ENCODE peak calls at places on chromosomes 4 and X, in six cellular contexts. One of them, this sample, is unnamed.

GRCh38 chrX:15564981-15565579 is 35.7 kb downstream of the ACE2 start:
- DNase-seq in upper lobe of right lung: peak
- DNase-seq in amniotic epithelial cell: peak
- DNase-seq in activated CD8-positive, alpha-beta T cell treated with anti-CD3 and anti-CD28 coated beads, Interleukin-2, amount 10 ng/mL, durations not matched to agents 7 days and 5 days: peak
- DNase-seq in OCI-LY7: peak
- DNase-seq in sciatic nerve: peak
- DNase-seq in this sample: peak

GRCh38 chrX:115234220-115234557 is 293 bp upstream of the LRCH2 start:
- DNase-seq in upper lobe of right lung: no peak
- DNase-seq in amniotic epithelial cell: peak
- DNase-seq in activated CD8-positive, alpha-beta T cell treated with anti-CD3 and anti-CD28 coated beads, Interleukin-2, amount 10 ng/mL, durations not matched to agents 7 days and 5 days: no peak
- DNase-seq in OCI-LY7: no peak
- DNase-seq in sciatic nerve: no peak
- DNase-seq in this sample: no peak

GRCh38 chr4:108877821-108878220 is 115.0 kb upstream of the ETNPPL start:
- DNase-seq in upper lobe of right lung: no peak
- DNase-seq in amniotic epithelial cell: no peak
- DNase-seq in activated CD8-positive, alpha-beta T cell treated with anti-CD3 and anti-CD28 coated beads, Interleukin-2, amount 10 ng/mL, durations not matched to agents 7 days and 5 days: no peak
- DNase-seq in OCI-LY7: no peak
- DNase-seq in sciatic nerve: no peak
- DNase-seq in this sample: no peak

GRCh38 chr4:28277931-28278330 is 1417.3 kb downstream of the STIM2 start:
- DNase-seq in upper lobe of right lung: no peak
- DNase-seq in amniotic epithelial cell: no peak
- DNase-seq in activated CD8-positive, alpha-beta T cell treated with anti-CD3 and anti-CD28 coated beads, Interleukin-2, amount 10 ng/mL, durations not matched to agents 7 days and 5 days: no peak
- DNase-seq in OCI-LY7: no peak
- DNase-seq in sciatic nerve: no peak
- DNase-seq in this sample: no peak

GRCh38 chr4:165464813-165465381 is 86.1 kb downstream of the CPE start:
- DNase-seq in upper lobe of right lung: no peak
- DNase-seq in amniotic epithelial cell: peak
- DNase-seq in activated CD8-positive, alpha-beta T cell treated with anti-CD3 and anti-CD28 coated beads, Interleukin-2, amount 10 ng/mL, durations not matched to agents 7 days and 5 days: peak
- DNase-seq in OCI-LY7: peak
- DNase-seq in sciatic nerve: no peak
- DNase-seq in this sample: peak

GRCh38 chrX:14697453-14697852 is 168.1 kb downstream of the GLRA2 start:
- DNase-seq in upper lobe of right lung: no peak
- DNase-seq in amniotic epithelial cell: peak
- DNase-seq in activated CD8-positive, alpha-beta T cell treated with anti-CD3 and anti-CD28 coated beads, Interleukin-2, amount 10 ng/mL, durations not matched to agents 7 days and 5 days: peak
- DNase-seq in OCI-LY7: peak
- DNase-seq in sciatic nerve: no peak
- DNase-seq in this sample: peak

GRCh38 chrX:118116308-118117068 is at the start of gene KLHL13:
- DNase-seq in upper lobe of right lung: peak
- DNase-seq in amniotic epithelial cell: no peak
- DNase-seq in activated CD8-positive, alpha-beta T cell treated with anti-CD3 and anti-CD28 coated beads, Interleukin-2, amount 10 ng/mL, durations not matched to agents 7 days and 5 days: peak
- DNase-seq in OCI-LY7: no peak
- DNase-seq in sciatic nerve: peak
- DNase-seq in this sample: peak

GRCh38 chrX:119427795-119428185 is 28.7 kb downstream of the SLC25A43 start:
- DNase-seq in upper lobe of right lung: no peak
- DNase-seq in amniotic epithelial cell: no peak
- DNase-seq in activated CD8-positive, alpha-beta T cell treated with anti-CD3 and anti-CD28 coated beads, Interleukin-2, amount 10 ng/mL, durations not matched to agents 7 days and 5 days: no peak
- DNase-seq in OCI-LY7: no peak
- DNase-seq in sciatic nerve: no peak
- DNase-seq in this sample: no peak

GRCh38 chr4:141207971-141208370 is 12.7 kb upstream of the ZNF330 start:
- DNase-seq in upper lobe of right lung: no peak
- DNase-seq in amniotic epithelial cell: no peak
- DNase-seq in activated CD8-positive, alpha-beta T cell treated with anti-CD3 and anti-CD28 coated beads, Interleukin-2, amount 10 ng/mL, durations not matched to agents 7 days and 5 days: no peak
- DNase-seq in OCI-LY7: no peak
- DNase-seq in sciatic nerve: no peak
- DNase-seq in this sample: no peak

GRCh38 chrX:15785176-15785735 is 5.0 kb upstream of the ZRSR2 start:
- DNase-seq in upper lobe of right lung: no peak
- DNase-seq in amniotic epithelial cell: no peak
- DNase-seq in activated CD8-positive, alpha-beta T cell treated with anti-CD3 and anti-CD28 coated beads, Interleukin-2, amount 10 ng/mL, durations not matched to agents 7 days and 5 days: no peak
- DNase-seq in OCI-LY7: no peak
- DNase-seq in sciatic nerve: no peak
- DNase-seq in this sample: no peak

GRCh38 chrX:53287493-53288138 is 6.2 kb upstream of the IQSEC2 start:
- DNase-seq in upper lobe of right lung: no peak
- DNase-seq in amniotic epithelial cell: peak
- DNase-seq in activated CD8-positive, alpha-beta T cell treated with anti-CD3 and anti-CD28 coated beads, Interleukin-2, amount 10 ng/mL, durations not matched to agents 7 days and 5 days: peak
- DNase-seq in OCI-LY7: peak
- DNase-seq in sciatic nerve: peak
- DNase-seq in this sample: peak

GRCh38 chr4:67332627-67333026 is 212.7 kb downstream of the CENPC start:
- DNase-seq in upper lobe of right lung: no peak
- DNase-seq in amniotic epithelial cell: peak
- DNase-seq in activated CD8-positive, alpha-beta T cell treated with anti-CD3 and anti-CD28 coated beads, Interleukin-2, amount 10 ng/mL, durations not matched to agents 7 days and 5 days: no peak
- DNase-seq in OCI-LY7: peak
- DNase-seq in sciatic nerve: no peak
- DNase-seq in this sample: peak

GRCh38 chr4:154376461-154376860 is 115.1 kb downstream of the DCHS2 start:
- DNase-seq in upper lobe of right lung: no peak
- DNase-seq in amniotic epithelial cell: no peak
- DNase-seq in activated CD8-positive, alpha-beta T cell treated with anti-CD3 and anti-CD28 coated beads, Interleukin-2, amount 10 ng/mL, durations not matched to agents 7 days and 5 days: no peak
- DNase-seq in OCI-LY7: no peak
- DNase-seq in sciatic nerve: no peak
- DNase-seq in this sample: no peak

GRCh38 chr4:154135576-154135975 is 346.7 kb upstream of the SFRP2 start:
- DNase-seq in upper lobe of right lung: no peak
- DNase-seq in amniotic epithelial cell: no peak
- DNase-seq in activated CD8-positive, alpha-beta T cell treated with anti-CD3 and anti-CD28 coated beads, Interleukin-2, amount 10 ng/mL, durations not matched to agents 7 days and 5 days: no peak
- DNase-seq in OCI-LY7: no peak
- DNase-seq in sciatic nerve: no peak
- DNase-seq in this sample: no peak

This sample was measured in kidney tubule cell.